ENCODE peak calls at places on chromosome 4, in four cellular contexts. One of them, this sample, is unnamed. For H3K4me1, the result is how much of the 10 kb centered on the place peaks cover.

GRCh38 chr4:155802573-155802972 is 43.8 kb downstream of the GUCY1B1 start:
- DNase-seq in CD8-positive, alpha-beta memory T cell: no peak
- DNase-seq in OCI-LY7: no peak
- DNase-seq in mesendoderm: no peak
- DNase-seq in this sample: no peak

GRCh38 chr4:6939761-6940743 is 30.4 kb downstream of the TBC1D14 start:
- DNase-seq in CD8-positive, alpha-beta memory T cell: no peak
- DNase-seq in OCI-LY7: no peak
- DNase-seq in mesendoderm: peak
- DNase-seq in this sample: no peak

GRCh38 chr4:6415306-6415705 is 57.1 kb downstream of the PPP2R2C start:
- DNase-seq in CD8-positive, alpha-beta memory T cell: no peak
- DNase-seq in OCI-LY7: no peak
- DNase-seq in mesendoderm: no peak
- DNase-seq in this sample: no peak

GRCh38 chr4:7701866-7702649 is 237.6 kb downstream of the AFAP1 start:
- DNase-seq in CD8-positive, alpha-beta memory T cell: no peak
- DNase-seq in OCI-LY7: no peak
- DNase-seq in mesendoderm: no peak
- DNase-seq in this sample: no peak

GRCh38 chr4:118337954-118338353 is 14.8 kb downstream of the PRSS12 start:
- DNase-seq in CD8-positive, alpha-beta memory T cell: no peak
- DNase-seq in OCI-LY7: no peak
- DNase-seq in mesendoderm: no peak
- DNase-seq in this sample: no peak

GRCh38 chr4:183241322-183241640 is 78.8 kb downstream of the CLDN22 start:
- DNase-seq in CD8-positive, alpha-beta memory T cell: no peak
- DNase-seq in OCI-LY7: no peak
- DNase-seq in mesendoderm: peak
- DNase-seq in this sample: no peak

GRCh38 chr4:167109859-167110258 is 124.4 kb downstream of the SPOCK3 start:
- DNase-seq in CD8-positive, alpha-beta memory T cell: no peak
- DNase-seq in OCI-LY7: no peak
- DNase-seq in mesendoderm: no peak
- DNase-seq in this sample: peak

GRCh38 chr4:154124539-154125255 is 335.8 kb upstream of the SFRP2 start:
- DNase-seq in CD8-positive, alpha-beta memory T cell: no peak
- DNase-seq in OCI-LY7: no peak
- DNase-seq in mesendoderm: no peak
- DNase-seq in this sample: no peak

GRCh38 chr4:153748378-153748777 is 11.4 kb downstream of the RNF175 start:
- DNase-seq in CD8-positive, alpha-beta memory T cell: no peak
- DNase-seq in OCI-LY7: no peak
- DNase-seq in mesendoderm: no peak
- DNase-seq in this sample: no peak

DNA sequence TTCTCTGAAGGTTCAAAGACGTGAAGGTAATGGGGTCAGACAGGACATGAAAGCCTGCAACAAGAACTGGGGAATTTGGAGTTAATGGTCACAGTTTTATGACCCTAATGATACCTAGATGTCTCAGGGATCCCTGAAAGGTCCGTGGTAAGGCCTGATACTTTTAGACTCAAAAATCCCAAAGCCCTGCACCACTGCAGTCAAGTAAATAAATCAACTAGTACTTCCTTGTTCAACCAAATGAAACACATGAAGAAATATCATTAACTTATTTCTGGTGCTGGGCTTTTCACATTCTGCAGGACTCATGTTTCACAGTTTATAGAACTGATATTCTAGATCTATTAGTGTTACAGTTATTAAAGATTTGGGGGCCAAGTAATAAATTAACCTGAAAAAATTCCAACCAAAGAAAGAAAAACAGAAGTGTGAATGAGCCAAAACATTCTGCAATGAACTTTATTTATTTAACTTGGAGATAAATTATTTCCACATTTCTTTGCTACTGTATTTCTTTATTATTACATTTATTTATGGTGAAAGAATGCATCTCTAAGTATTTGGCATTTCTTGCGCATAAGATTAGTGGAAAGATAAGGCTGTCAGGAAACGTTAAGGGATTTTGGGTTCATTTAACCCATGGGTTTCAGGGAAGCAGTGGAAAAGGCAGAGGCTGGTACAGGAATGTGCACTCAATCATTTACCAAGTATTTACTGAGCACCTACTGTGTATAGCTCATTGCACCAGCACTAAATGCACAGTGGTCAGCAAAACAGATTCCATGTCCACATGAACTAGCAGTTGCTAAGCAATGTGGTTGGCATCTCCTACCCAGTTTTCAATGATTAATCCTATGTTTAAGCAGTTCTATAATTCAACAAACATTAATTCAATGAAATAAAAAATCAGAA is 8.7 kb downstream of the WDFY3 start:
- DNase-seq in CD8-positive, alpha-beta memory T cell: no peak
- DNase-seq in OCI-LY7: no peak
- DNase-seq in mesendoderm: peak
- DNase-seq in this sample: no peak
- H3K27ac ChIP-seq in CD8-positive, alpha-beta memory T cell: no peak
- H3K27ac ChIP-seq in OCI-LY7: no peak
- H3K27ac ChIP-seq in mesendoderm: no peak
- H3K27ac ChIP-seq in this sample: no peak

DNA sequence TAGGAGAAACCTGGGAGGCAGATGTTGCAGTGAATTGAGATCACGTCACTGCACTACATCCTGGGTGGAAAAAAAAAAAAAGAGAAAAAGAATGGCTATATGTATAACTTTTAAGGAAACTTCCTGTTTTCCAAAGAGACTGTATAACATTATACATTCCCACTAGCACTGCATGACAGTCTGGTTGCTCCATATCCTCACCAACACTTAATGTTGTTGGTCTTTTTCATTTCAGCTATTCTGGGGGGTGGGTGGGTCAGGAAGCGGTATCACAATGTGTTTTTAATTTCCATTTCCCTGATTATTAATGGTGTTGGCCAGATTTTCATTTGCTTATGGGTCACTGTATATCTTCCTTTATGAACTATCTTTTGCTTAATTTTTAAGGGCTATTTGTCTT is 13.4 kb downstream of the LRIT3 start:
- DNase-seq in CD8-positive, alpha-beta memory T cell: no peak
- DNase-seq in OCI-LY7: no peak
- DNase-seq in mesendoderm: no peak
- DNase-seq in this sample: no peak
- H3K4me1 ChIP-seq in CD8-positive, alpha-beta memory T cell: under half
- H3K4me1 ChIP-seq in OCI-LY7: under half
- H3K4me1 ChIP-seq in mesendoderm: under half
- H3K4me1 ChIP-seq in this sample: under half

GRCh38 chr4:38511702-38512101 is 152.3 kb upstream of the KLF3 start:
- DNase-seq in CD8-positive, alpha-beta memory T cell: no peak
- DNase-seq in OCI-LY7: no peak
- DNase-seq in mesendoderm: no peak
- DNase-seq in this sample: no peak

GRCh38 chr4:38509551-38509950 is 154.4 kb upstream of the KLF3 start:
- DNase-seq in CD8-positive, alpha-beta memory T cell: peak
- DNase-seq in OCI-LY7: no peak
- DNase-seq in mesendoderm: no peak
- DNase-seq in this sample: peak

GRCh38 chr4:38514465-38515146 is 149.4 kb upstream of the KLF3 start:
- DNase-seq in CD8-positive, alpha-beta memory T cell: no peak
- DNase-seq in OCI-LY7: no peak
- DNase-seq in mesendoderm: no peak
- DNase-seq in this sample: peak

GRCh38 chr4:38512840-38513239 is 151.2 kb upstream of the KLF3 start:
- DNase-seq in CD8-positive, alpha-beta memory T cell: no peak
- DNase-seq in OCI-LY7: no peak
- DNase-seq in mesendoderm: no peak
- DNase-seq in this sample: no peak

GRCh38 chr4:38510201-38510600 is 153.8 kb upstream of the KLF3 start:
- DNase-seq in CD8-positive, alpha-beta memory T cell: no peak
- DNase-seq in OCI-LY7: no peak
- DNase-seq in mesendoderm: no peak
- DNase-seq in this sample: no peak
- H3K27ac ChIP-seq in CD8-positive, alpha-beta memory T cell: peak
- H3K27ac ChIP-seq in OCI-LY7: no peak
- H3K27ac ChIP-seq in mesendoderm: no peak
- H3K27ac ChIP-seq in this sample: peak

DNA sequence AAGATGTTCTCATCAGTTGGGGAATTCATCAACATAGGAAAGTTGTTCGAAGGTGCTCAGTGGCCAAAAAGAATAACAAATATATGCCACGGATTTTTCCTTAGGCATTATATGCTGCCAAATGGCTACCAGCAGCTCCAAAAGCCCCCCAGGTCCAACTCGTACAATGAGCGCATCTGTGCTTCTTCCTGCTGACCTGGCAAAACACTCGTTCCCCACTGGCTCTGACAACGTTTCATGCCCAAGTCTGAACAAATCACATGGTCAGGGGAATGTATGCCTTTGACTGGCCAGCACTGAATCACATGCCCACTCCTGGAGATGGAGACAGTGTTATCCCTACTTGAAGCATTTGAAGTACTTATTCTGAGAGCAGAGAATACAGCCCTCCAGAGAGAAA is 59.9 kb upstream of the SPP1 start:
- DNase-seq in CD8-positive, alpha-beta memory T cell: no peak
- DNase-seq in OCI-LY7: no peak
- DNase-seq in mesendoderm: no peak
- DNase-seq in this sample: no peak
- H3K4me1 ChIP-seq in CD8-positive, alpha-beta memory T cell: under half
- H3K4me1 ChIP-seq in OCI-LY7: under half
- H3K4me1 ChIP-seq in mesendoderm: under half
- H3K4me1 ChIP-seq in this sample: under half

DNA sequence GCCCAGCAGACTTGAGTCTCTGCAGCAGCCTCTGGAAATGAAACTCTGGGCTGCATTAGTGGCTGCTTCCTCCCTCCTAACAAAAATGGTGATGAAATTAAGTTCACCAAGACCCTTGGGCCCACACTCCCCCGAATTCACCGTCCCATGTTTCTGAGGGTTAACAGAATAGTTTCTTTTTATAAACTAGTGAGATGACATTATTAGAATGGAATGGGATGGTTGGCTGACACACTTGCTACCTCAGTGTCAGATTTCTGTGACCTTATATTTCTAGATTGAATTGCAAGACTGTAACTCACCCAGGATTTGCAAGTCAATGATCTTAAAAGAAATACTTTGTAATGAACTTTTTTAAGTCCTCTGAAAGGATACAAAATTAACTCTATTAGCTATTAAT is 127.1 kb downstream of the SHROOM3 start:
- DNase-seq in CD8-positive, alpha-beta memory T cell: no peak
- DNase-seq in OCI-LY7: no peak
- DNase-seq in mesendoderm: no peak
- DNase-seq in this sample: no peak
- H3K27ac ChIP-seq in CD8-positive, alpha-beta memory T cell: no peak
- H3K27ac ChIP-seq in OCI-LY7: no peak
- H3K27ac ChIP-seq in mesendoderm: no peak
- H3K27ac ChIP-seq in this sample: no peak